ENCODE peak calls at places on chromosomes 4 and X, in four cellular contexts. Y is IMR-90, C is mesendoderm, V is H1. B is an unnamed sample.
A peak's percentile ranks its signal among the peaks of the same experiment; 100 is the strongest.

GRCh38 chrX:118702741-118703140 is 24.7 kb upstream of the IL13RA1 start:
- DNase-seq in V (no peak), C (no peak), Y (peak; percentile 42), B (no peak)

GRCh38 chr4:122224348-122224747 is 72.2 kb downstream of the BLTP1 start:
- DNase-seq in Y (peak; percentile 22), V (no peak), C (peak; percentile 40), B (peak; percentile 28)

GRCh38 chr4:111945014-111945413 is 200.2 kb upstream of the FAM241A start:
- DNase-seq in C (peak; percentile 50), Y (no peak), V (no peak), B (no peak)

GRCh38 chr4:89303177-89303576 is 4.4 kb downstream of the GPRIN3 start:
- DNase-seq in C (no peak), V (no peak), Y (no peak), B (no peak)

GRCh38 chrX:150548251-150548650 is 20.2 kb upstream of the MTM1 start:
- DNase-seq in C (no peak), Y (no peak), V (no peak), B (no peak)

GRCh38 chrX:154516655-154517100 is 646 bp upstream of the FAM3A start:
- DNase-seq in V (no peak), Y (peak; percentile 54), C (peak; percentile 65), B (peak; percentile 59)

GRCh38 chrX:7215842-7216241 is 67.9 kb upstream of the PUDP start:
- DNase-seq in Y (peak; percentile 13), V (no peak), C (peak; percentile 0), B (no peak)

GRCh38 chr4:108830509-108831244 is 67.8 kb upstream of the ETNPPL start:
- DNase-seq in C (peak; percentile 1), Y (peak; percentile 13), V (no peak), B (no peak)

GRCh38 chrX:2514131-2514530 is 13.4 kb upstream of the DHRSX start:
- DNase-seq in Y (no peak), V (no peak), C (no peak), B (no peak)

GRCh38 chr4:30269850-30270249 is 450.3 kb upstream of the PCDH7 start:
- DNase-seq in V (no peak), Y (no peak), C (peak; percentile 31), B (no peak)

GRCh38 chr4:97142893-97143292 is 1000.4 kb downstream of the STPG2 start:
- DNase-seq in Y (no peak), C (no peak), V (no peak), B (no peak)

GRCh38 chrX:10726647-10727046 is 106.3 kb upstream of the MID1 start:
- DNase-seq in Y (peak; percentile 68), C (no peak), V (no peak), B (no peak)

GRCh38 chr4:924107-925096 is 7.7 kb downstream of the GAK start:
- DNase-seq in Y (peak; percentile 78), V (no peak), C (peak; percentile 60), B (peak; percentile 37)

GRCh38 chrX:16785247-16786138 is 773 bp upstream of the TXLNG start:
- DNase-seq in C (no peak), V (no peak), Y (no peak), B (no peak)

GRCh38 chrX:43504394-43504793 is 151.7 kb upstream of the MAOA start:
- DNase-seq in Y (no peak), C (no peak), V (no peak), B (no peak)

GRCh38 chr4:185933078-185933581 is 121.1 kb upstream of the SORBS2 start:
- DNase-seq in C (peak; percentile 32), Y (peak; percentile 10), V (no peak), B (no peak)

GRCh38 chr4:102263024-102263787 is 82.1 kb downstream of the SLC39A8 start:
- DNase-seq in Y (peak; percentile 28), V (no peak), C (peak; percentile 82), B (no peak)

DNA sequence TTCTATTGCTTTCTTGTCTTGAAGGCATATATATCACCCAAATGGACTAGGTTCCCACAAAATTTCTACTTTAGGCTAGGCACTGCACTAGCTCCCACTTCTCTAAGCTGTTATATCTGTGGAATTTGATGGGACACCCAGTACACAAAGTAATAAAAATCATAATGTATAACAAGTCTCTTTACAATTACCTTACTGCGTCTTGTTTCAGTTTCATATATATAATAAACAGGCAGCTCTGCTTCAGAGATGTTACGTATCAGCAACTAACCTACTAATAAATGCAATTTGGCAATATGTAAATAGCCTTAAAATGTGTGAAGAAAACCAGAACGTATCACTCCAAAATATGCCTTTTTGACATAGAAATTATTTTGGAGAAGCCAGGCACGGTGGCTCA is 42.0 kb upstream of the UGDH start:
- DNase-seq in Y (no peak), V (no peak), C (no peak), B (no peak)
- H3K9ac ChIP-seq in Y (no peak overlapping the region), V (no peak overlapping the region), C (no peak overlapping the region), B (no peak overlapping the region)

GRCh38 chr4:101000496-101000895 is 346.8 kb downstream of the PPP3CA start:
- DNase-seq in Y (no peak), V (no peak), C (no peak), B (no peak)

GRCh38 chr4:101008503-101008902 is 338.8 kb downstream of the PPP3CA start:
- DNase-seq in Y (no peak), V (no peak), C (no peak), B (no peak)

GRCh38 chr4:101010987-101011386 is 336.3 kb downstream of the PPP3CA start:
- DNase-seq in V (no peak), Y (no peak), C (no peak), B (no peak)

GRCh38 chr4:101009471-101009870 is 337.9 kb downstream of the PPP3CA start:
- DNase-seq in Y (no peak), V (no peak), C (no peak), B (no peak)

GRCh38 chr4:101005659-101006058 is 341.7 kb downstream of the PPP3CA start:
- DNase-seq in C (no peak), V (no peak), Y (no peak), B (no peak)
- H4K5ac ChIP-seq in C (no peak overlapping the region), V (no peak overlapping the region), Y (no peak overlapping the region), B (no peak overlapping the region)

DNA sequence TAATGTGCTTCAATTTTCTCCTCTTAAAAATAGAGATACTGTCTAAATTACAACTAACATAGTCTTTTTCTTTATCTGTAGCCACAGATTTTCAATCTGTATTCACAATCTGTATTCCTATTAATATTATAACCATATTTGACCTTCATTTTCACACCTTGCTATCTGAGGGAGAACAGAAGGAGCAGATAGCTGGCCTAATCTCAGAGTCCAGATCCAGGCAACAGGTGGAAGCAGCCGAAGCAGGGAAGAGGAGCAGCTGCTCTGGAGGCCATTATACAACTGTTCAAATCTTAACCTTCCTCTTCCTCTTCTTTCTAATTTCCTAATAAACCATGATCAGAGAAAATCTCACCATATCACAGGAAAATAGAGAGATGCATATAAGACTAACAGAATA is 14.2 kb downstream of the SEPSECS start:
- DNase-seq in Y (no peak), V (no peak), C (no peak), B (no peak)
- H4K8ac ChIP-seq in Y (no peak overlapping the region), V (no peak overlapping the region), C (no peak overlapping the region), B (no peak overlapping the region)

GRCh38 chr4:9608300-9608699 is 164.1 kb downstream of the DEFB131A start:
- DNase-seq in Y (no peak), V (no peak), C (no peak), B (no peak)

GRCh38 chr4:9600246-9600645 is 156.0 kb downstream of the DEFB131A start:
- DNase-seq in V (no peak), C (no peak), Y (no peak), B (no peak)

GRCh38 chr4:9602389-9602914 is 158.2 kb downstream of the DEFB131A start:
- DNase-seq in V (no peak), C (no peak), Y (no peak), B (no peak)
- H3K9ac ChIP-seq in V (no peak overlapping the region), C (no peak overlapping the region), Y (no peak overlapping the region), B (no peak overlapping the region)

GRCh38 chr4:40225497-40225896 is 28.7 kb downstream of the RHOH start:
- DNase-seq in C (no peak), V (no peak), Y (no peak), B (no peak)
- H4K5ac ChIP-seq in C (no peak overlapping the region), V (no peak overlapping the region), Y (no peak overlapping the region), B (no peak overlapping the region)

GRCh38 chr4:82825425-82825824 is 26.8 kb upstream of the SCD5 start:
- DNase-seq in V (no peak), C (no peak), Y (no peak), B (no peak)
- H4K8ac ChIP-seq in V (no peak overlapping the region), C (no peak overlapping the region), Y (no peak overlapping the region), B (no peak overlapping the region)

GRCh38 chrX:100745806-100746537 is 14.1 kb upstream of the SYTL4 start:
- DNase-seq in C (no peak), V (no peak), Y (no peak), B (no peak)
- H3K9ac ChIP-seq in C (no peak overlapping the region), V (no peak overlapping the region), Y (no peak overlapping the region), B (no peak overlapping the region)